ENCODE peak calls at places on chromosomes 16 and 17, in seven cellular contexts. Y is K562, T is HCT116, P is SK-N-SH, C is GM12878, R is HepG2, U is H1. K is an unnamed sample.

GRCh38 chr17:60941028-60941427 is 263.4 kb downstream of the BCAS3 start:
- DNase-seq in Y (no peak), T (no peak), P (no peak), C (no peak), R (no peak), U (no peak), K (no peak)

GRCh38 chr17:81871387-81872120 is 417 bp upstream of the ARHGDIA start:
- DNase-seq in Y (no peak), T (peak; percentile 80), P (peak; percentile 100), C (peak; percentile 53), R (peak; percentile 86), U (peak; percentile 93), K (peak; percentile 96)

GRCh38 chr17:65771704-65772103 is 210.3 kb upstream of the AXIN2 start:
- DNase-seq in Y (no peak), T (no peak), P (no peak), C (no peak), R (no peak), U (no peak), K (no peak)

GRCh38 chr17:5370411-5370810 is 49.1 kb downstream of the NUP88 start:
- DNase-seq in Y (no peak), T (no peak), P (no peak), C (no peak), R (no peak), U (no peak), K (no peak)

GRCh38 chr17:77637807-77638182 is 320.7 kb upstream of the TNRC6C start:
- DNase-seq in Y (no peak), T (no peak), P (peak; percentile 68), C (no peak), R (no peak), U (no peak), K (no peak)

GRCh38 chr16:11729787-11730186 is 12.9 kb downstream of the TXNDC11 start:
- DNase-seq in Y (no peak), T (no peak), P (no peak), C (no peak), R (no peak), U (no peak), K (no peak)

GRCh38 chr16:14301150-14302030 is 230.3 kb downstream of the MRTFB start:
- DNase-seq in Y (peak; percentile 34), T (no peak), P (peak; percentile 58), C (no peak), R (peak; percentile 49), U (no peak), K (no peak)

GRCh38 chr17:58352018-58352842 is at the start of gene SUPT4H1:
- DNase-seq in Y (peak; percentile 96), T (peak; percentile 94), P (peak; percentile 99), C (peak; percentile 73), R (peak; percentile 94), U (peak; percentile 88), K (peak; percentile 94)

GRCh38 chr16:31785126-31785525 is 88.5 kb upstream of the ZNF267 start:
- DNase-seq in Y (no peak), T (no peak), P (no peak), C (no peak), R (no peak), U (no peak), K (no peak)

GRCh38 chr16:55899857-55900256 is 24.7 kb upstream of the CES5A start:
- DNase-seq in Y (no peak), T (no peak), P (no peak), C (no peak), R (no peak), U (no peak), K (no peak)

GRCh38 chr17:57875109-57876022 is 25.5 kb upstream of the MRPS23 start:
- DNase-seq in Y (peak; percentile 68), T (peak; percentile 90), P (peak; percentile 70), C (no peak), R (peak; percentile 93), U (peak; percentile 71), K (peak; percentile 96)

GRCh38 chr16:49013727-49014080 is 267.9 kb downstream of the CBLN1 start:
- DNase-seq in Y (no peak), T (no peak), P (no peak), C (no peak), R (no peak), U (peak; percentile 16), K (no peak)

GRCh38 chr17:79699386-79700036 is 31.2 kb upstream of the ENPP7 start:
- DNase-seq in Y (peak; percentile 55), T (peak; percentile 39), P (no peak), C (no peak), R (no peak), U (no peak), K (no peak)

GRCh38 chr17:60586288-60586974 is 13.6 kb upstream of the PPM1D start:
- DNase-seq in Y (no peak), T (no peak), P (no peak), C (no peak), R (peak; percentile 56), U (no peak), K (peak; percentile 59)

GRCh38 chr16:77434365-77435239 is at the start of gene ADAMTS18:
- DNase-seq in Y (no peak), T (no peak), P (peak; percentile 21), C (no peak), R (no peak), U (peak; percentile 63), K (no peak)

GRCh38 chr17:31313982-31314787 is at the start of gene EVI2B:
- DNase-seq in Y (no peak), T (no peak), P (no peak), C (peak; percentile 66), R (no peak), U (no peak), K (no peak)

GRCh38 chr17:48728232-48729231 is at the start of gene HOXB13:
- DNase-seq in Y (peak; percentile 56), T (peak; percentile 75), P (peak; percentile 54), C (no peak), R (no peak), U (no peak), K (no peak)

GRCh38 chr17:74862108-74862901 is 2.6 kb upstream of the GRIN2C start:
- DNase-seq in Y (peak; percentile 65), T (no peak), P (peak; percentile 97), C (no peak), R (peak; percentile 59), U (peak; percentile 94), K (peak; percentile 71)

GRCh38 chr17:28406478-28406824 is 439 bp upstream of the SLC46A1 start:
- DNase-seq in Y (no peak), T (no peak), P (peak; percentile 61), C (no peak), R (no peak), U (no peak), K (no peak)

GRCh38 chr16:47058295-47059086 is 85.0 kb upstream of the DNAJA2 start:
- DNase-seq in Y (peak; percentile 16), T (no peak), P (no peak), C (no peak), R (peak; percentile 94), U (no peak), K (no peak)

GRCh38 chr17:9371019-9371418 is 204.6 kb downstream of the STX8 start:
- DNase-seq in Y (no peak), T (peak; percentile 13), P (no peak), C (peak; percentile 37), R (peak; percentile 83), U (no peak), K (no peak)

GRCh38 chr17:47279062-47279801 is 25.6 kb downstream of the ITGB3 start:
- DNase-seq in Y (peak; percentile 52), T (no peak), P (no peak), C (peak; percentile 92), R (no peak), U (no peak), K (peak; percentile 21)

GRCh38 chr16:66441586-66442375 is 14.7 kb downstream of the BEAN1 start:
- DNase-seq in Y (no peak), T (no peak), P (no peak), C (no peak), R (no peak), U (no peak), K (no peak)

GRCh38 chr16:49116873-49117272 is 164.8 kb downstream of the CBLN1 start:
- DNase-seq in Y (no peak), T (no peak), P (no peak), C (no peak), R (no peak), U (no peak), K (no peak)

GRCh38 chr16:85557083-85557975 is 55.8 kb upstream of the GSE1 start:
- DNase-seq in Y (peak; percentile 71), T (no peak), P (peak; percentile 61), C (no peak), R (peak; percentile 75), U (peak; percentile 63), K (peak; percentile 80)
- TF ChIP-seq JUND in Y (no peak), T (no peak), P (no peak), C (no peak), R (no peak), U (no peak), K (no peak)

DNA sequence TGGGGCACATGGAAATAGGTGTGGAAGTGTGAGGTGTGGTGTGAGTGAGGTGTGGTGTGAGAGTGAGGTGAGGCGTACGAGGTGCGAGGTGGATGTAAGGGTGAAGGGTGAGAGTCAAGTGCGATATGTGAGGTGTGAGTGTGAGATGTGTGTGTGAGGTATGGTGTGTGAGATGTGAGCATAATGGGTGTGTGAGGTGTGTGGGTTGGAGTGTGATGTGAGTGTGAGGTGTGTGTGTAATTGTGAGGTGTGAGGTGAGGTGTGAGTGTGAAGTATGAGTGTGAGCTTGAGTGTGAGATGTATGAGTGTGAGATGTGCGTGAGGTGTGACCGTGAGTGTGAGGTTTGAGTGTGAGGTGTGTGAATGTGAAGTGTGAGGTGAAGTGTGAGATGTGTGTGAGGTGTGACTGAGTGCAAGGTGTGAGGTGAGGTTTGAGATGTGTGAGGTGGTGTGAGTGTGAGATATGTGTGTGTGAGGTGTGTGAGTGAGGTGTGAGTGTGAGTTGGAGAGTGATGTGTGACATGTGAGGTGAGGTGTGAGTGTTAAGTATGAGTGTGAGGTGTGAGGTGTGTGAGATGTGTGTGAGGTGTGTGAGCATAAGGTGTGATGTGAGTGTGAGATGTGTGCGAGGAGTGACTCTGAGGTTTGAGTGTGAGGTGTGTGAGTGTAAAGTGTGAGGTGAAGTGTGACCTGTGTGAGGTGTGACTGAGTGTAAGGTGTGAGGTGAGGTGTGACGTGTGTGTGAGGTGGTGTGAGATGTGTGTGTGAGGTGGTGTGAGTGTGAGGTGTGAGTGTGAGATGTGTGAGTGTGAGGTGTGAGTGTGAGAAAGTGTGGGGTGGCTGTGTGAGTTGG is 354.0 kb downstream of the FOXL1 start:
- DNase-seq in Y (no peak), T (no peak), P (no peak), C (no peak), R (no peak), U (no peak), K (no peak)
- TF ChIP-seq JUND in Y (no peak), T (no peak), P (no peak), C (no peak), R (no peak), U (no peak), K (no peak)

GRCh38 chr16:726438-727290 is at the start of the genes CCDC78 and HAGHL:
- DNase-seq in Y (peak; percentile 86), T (no peak), P (peak; percentile 94), C (no peak), R (no peak), U (peak; percentile 91), K (peak; percentile 79)
- TF ChIP-seq JUND in Y (no peak), T (no peak), P (no peak), C (no peak), R (no peak), U (no peak), K (no peak)

DNA sequence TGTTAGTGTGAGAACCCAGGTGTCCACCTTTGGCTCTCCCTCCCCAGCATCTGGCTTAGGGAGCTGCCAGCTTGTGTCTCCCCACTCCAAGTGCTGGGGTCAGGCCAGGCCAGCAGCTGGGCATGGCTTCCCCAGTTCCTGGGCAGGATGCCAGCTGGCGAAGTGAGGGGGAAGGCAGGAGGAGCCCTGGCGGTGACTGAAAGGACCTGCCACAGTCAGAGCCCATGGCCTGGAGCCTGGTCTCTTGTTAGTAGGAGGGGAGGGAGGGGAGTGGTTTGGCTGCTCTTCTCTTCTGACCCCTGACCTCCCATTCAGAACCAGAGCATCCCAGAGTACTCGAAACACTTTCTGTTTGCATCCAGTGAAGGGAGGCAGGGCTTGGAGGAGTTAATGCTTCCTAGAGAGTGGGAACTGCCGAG is 586 bp downstream of the CHD3 start:
- DNase-seq in Y (no peak), T (peak; percentile 74), P (peak; percentile 94), C (no peak), R (peak; percentile 85), U (no peak), K (peak; percentile 86)
- TF ChIP-seq JUND in Y (no peak), T (no peak), P (peak; percentile 14), C (no peak), R (no peak), U (no peak), K (no peak)

K was measured in T47D.